ENCODE peak calls at places on chromosomes 3 and 15, in six cellular contexts. L is cardiac fibroblast, A is G401, X is EH, E is endothelial cell, D is SW480. G is an unnamed sample.

GRCh38 chr3:72145506-72146380 is 360.8 kb upstream of the PROK2 start:
- DNase-seq in A (no peak), D (no peak), E (peak), L (peak), X (peak), G (no peak)

GRCh38 chr3:179100652-179101051 is 29.0 kb upstream of the ZMAT3 start:
- DNase-seq in E (no peak), L (no peak), D (no peak), A (no peak), X (peak), G (no peak)

GRCh38 chr15:92068121-92068520 is 214.6 kb downstream of the SLCO3A1 start:
- DNase-seq in E (no peak), D (no peak), L (no peak), X (no peak), A (no peak), G (no peak)

GRCh38 chr3:197792019-197792647 is 1.1 kb downstream of the LRCH3 start:
- DNase-seq in E (no peak), X (peak), D (peak), A (no peak), L (peak), G (no peak)

GRCh38 chr3:35484939-35485605 is 154.3 kb upstream of the ARPP21 start:
- DNase-seq in L (no peak), E (no peak), A (no peak), D (no peak), X (no peak), G (no peak)

GRCh38 chr3:158777171-158777873 is 24.5 kb upstream of the MFSD1 start:
- DNase-seq in X (no peak), A (no peak), D (no peak), L (peak), E (no peak), G (no peak)

GRCh38 chr15:91346259-91346658 is 246.2 kb downstream of the SV2B start:
- DNase-seq in D (peak), X (no peak), A (no peak), E (no peak), L (no peak), G (no peak)

GRCh38 chr3:144097144-144097543 is 125.5 kb downstream of the DIPK2A start:
- DNase-seq in E (no peak), A (no peak), X (no peak), L (no peak), D (no peak), G (no peak)

GRCh38 chr3:194397757-194398312 is 1.2 kb downstream of the GP5 start:
- DNase-seq in L (no peak), E (no peak), D (no peak), X (peak), A (no peak), G (no peak)

GRCh38 chr3:105353485-105354161 is 13.1 kb upstream of the ALCAM start:
- DNase-seq in X (peak), A (no peak), D (no peak), E (peak), L (peak), G (peak)

GRCh38 chr3:72448858-72449257 is 399.4 kb downstream of the SHQ1 start:
- DNase-seq in L (no peak), D (peak), A (no peak), X (peak), E (no peak), G (no peak)

GRCh38 chr15:43880406-43881184 is 53.8 kb downstream of the WDR76 start:
- DNase-seq in E (no peak), X (peak), D (no peak), L (peak), A (no peak), G (no peak)

G was measured in C1 segment of cervical spinal cord.